ENCODE peak calls at places on chromosomes 2 and 18, in ten cellular contexts. R, L, N, U, O, C, S, M, K and E are unnamed samples.

GRCh38 chr2:148553332-148553887 is 91.1 kb upstream of the EPC2 start:
- DNase-seq in C (no peak), M (no peak), R (no peak), S (no peak), U (no peak), O (no peak), K (no peak), N (no peak), L (no peak), E (no peak)

GRCh38 chr2:203591642-203592041 is 56.5 kb upstream of the RAPH1 start:
- DNase-seq in N (no peak), C (no peak), R (no peak), S (no peak), U (no peak), M (no peak), L (no peak), O (no peak), K (no peak), E (no peak)

GRCh38 chr2:239644016-239644415 is 243.2 kb upstream of the HDAC4 start:
- DNase-seq in S (no peak), K (no peak), N (no peak), C (peak; percentile 32), L (no peak), U (no peak), M (no peak), R (no peak), O (no peak), E (no peak)

GRCh38 chr2:128409326-128410034 is 90.8 kb upstream of the HS6ST1 start:
- DNase-seq in O (no peak), C (no peak), R (no peak), N (no peak), L (peak; percentile 11), U (no peak), M (no peak), S (no peak), K (no peak), E (no peak)

GRCh38 chr2:120014231-120014990 is 1.5 kb downstream of the EPB41L5 start:
- DNase-seq in C (no peak), K (no peak), M (no peak), U (no peak), R (no peak), S (no peak), O (peak; percentile 39), L (no peak), N (no peak), E (no peak)

GRCh38 chr2:222751821-222752719 is 80.6 kb downstream of the MOGAT1 start:
- DNase-seq in K (no peak), L (no peak), C (no peak), O (no peak), S (no peak), R (no peak), U (no peak), M (no peak), N (no peak), E (no peak)

GRCh38 chr2:164203131-164203530 is 418.2 kb downstream of the GRB14 start:
- DNase-seq in M (no peak), O (no peak), R (no peak), N (no peak), C (no peak), U (no peak), L (no peak), K (no peak), S (no peak), E (no peak)

GRCh38 chr2:211690736-211691135 is 847.9 kb downstream of the ERBB4 start:
- DNase-seq in C (no peak), M (no peak), L (no peak), R (no peak), K (no peak), U (no peak), O (no peak), N (no peak), S (no peak), E (no peak)

GRCh38 chr2:103401621-103402020 is 639.8 kb downstream of the TMEM182 start:
- DNase-seq in L (no peak), R (no peak), C (peak; percentile 69), M (no peak), U (no peak), K (no peak), O (no peak), S (no peak), N (no peak), E (no peak)

DNA sequence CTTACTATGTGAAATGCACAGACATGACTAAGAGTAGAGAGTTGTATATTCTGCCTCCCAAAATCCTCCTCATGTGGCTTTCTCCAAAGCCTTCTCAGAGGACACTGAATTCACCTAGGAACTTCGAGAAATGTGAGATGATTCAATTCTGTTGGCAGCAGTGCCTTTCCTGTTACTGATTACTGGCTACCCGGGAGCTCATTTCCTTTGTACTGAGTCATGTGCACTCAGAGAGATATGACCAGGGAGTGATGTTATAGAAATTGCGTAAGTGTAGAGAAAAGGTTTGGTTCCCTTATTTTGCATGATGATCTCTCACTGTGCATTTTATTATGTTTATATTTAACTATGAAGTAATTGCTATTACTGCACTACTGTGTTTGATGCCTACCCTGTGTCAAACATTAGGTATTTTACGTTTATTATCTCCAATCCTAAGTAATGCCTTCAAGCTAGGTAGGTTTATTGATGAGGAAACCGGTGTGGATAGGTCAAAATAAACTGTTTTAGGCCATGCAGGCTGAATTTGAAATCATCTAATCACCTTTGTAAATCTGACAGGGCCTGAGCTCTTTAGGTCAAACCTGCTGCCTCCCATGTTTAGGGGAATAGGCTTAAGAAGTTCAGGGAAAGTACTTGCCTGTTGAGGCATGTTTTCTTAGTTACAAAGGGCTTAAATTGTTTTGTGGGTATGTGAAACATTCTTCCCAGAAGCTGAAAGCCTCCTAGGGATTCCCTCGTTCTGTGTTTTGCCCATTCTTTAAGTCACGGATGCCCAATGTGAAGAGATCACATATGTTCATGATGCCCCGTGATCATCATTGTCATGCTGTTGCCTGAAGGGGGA is 86.8 kb downstream of the FMNL2 start:
- DNase-seq in C (peak; percentile 89), M (no peak), O (peak; percentile 57), U (peak; percentile 51), R (peak; percentile 75), S (no peak), K (no peak), L (peak; percentile 42), N (no peak), E (peak; percentile 44)
- TF ChIP-seq POLR2A in C (no peak), M (no peak), O (no peak), U (peak; percentile 29), R (no peak), S (no peak), K (no peak), L (no peak), N (no peak), E (no peak)

GRCh38 chr2:1707771-1708351 is 36.5 kb downstream of the PXDN start:
- DNase-seq in O (peak; percentile 38), U (no peak), K (peak; percentile 92), R (no peak), M (peak; percentile 65), N (peak; percentile 87), C (no peak), L (no peak), S (no peak), E (no peak)

GRCh38 chr2:1701556-1702185 is 42.6 kb downstream of the PXDN start:
- DNase-seq in L (no peak), O (no peak), K (peak; percentile 60), U (no peak), N (no peak), R (peak; percentile 3), S (no peak), C (no peak), M (no peak), E (no peak)

GRCh38 chr2:1702186-1702565 is 42.1 kb downstream of the PXDN start:
- DNase-seq in N (no peak), S (no peak), K (peak; percentile 38), O (no peak), U (no peak), L (no peak), M (no peak), R (no peak), C (no peak), E (no peak)

GRCh38 chr2:1705557-1706076 is 38.7 kb downstream of the PXDN start:
- DNase-seq in U (no peak), O (no peak), R (no peak), L (no peak), C (no peak), M (no peak), S (no peak), N (no peak), K (peak; percentile 53), E (no peak)

GRCh38 chr2:1704606-1705556 is 39.4 kb downstream of the PXDN start:
- DNase-seq in S (no peak), M (no peak), R (no peak), U (peak; percentile 26), C (no peak), L (no peak), N (no peak), K (no peak), O (no peak), E (no peak)
- TF ChIP-seq POLR2A in S (no peak), M (no peak), R (no peak), U (no peak), C (no peak), L (no peak), N (no peak), K (no peak), O (no peak), E (no peak)

DNA sequence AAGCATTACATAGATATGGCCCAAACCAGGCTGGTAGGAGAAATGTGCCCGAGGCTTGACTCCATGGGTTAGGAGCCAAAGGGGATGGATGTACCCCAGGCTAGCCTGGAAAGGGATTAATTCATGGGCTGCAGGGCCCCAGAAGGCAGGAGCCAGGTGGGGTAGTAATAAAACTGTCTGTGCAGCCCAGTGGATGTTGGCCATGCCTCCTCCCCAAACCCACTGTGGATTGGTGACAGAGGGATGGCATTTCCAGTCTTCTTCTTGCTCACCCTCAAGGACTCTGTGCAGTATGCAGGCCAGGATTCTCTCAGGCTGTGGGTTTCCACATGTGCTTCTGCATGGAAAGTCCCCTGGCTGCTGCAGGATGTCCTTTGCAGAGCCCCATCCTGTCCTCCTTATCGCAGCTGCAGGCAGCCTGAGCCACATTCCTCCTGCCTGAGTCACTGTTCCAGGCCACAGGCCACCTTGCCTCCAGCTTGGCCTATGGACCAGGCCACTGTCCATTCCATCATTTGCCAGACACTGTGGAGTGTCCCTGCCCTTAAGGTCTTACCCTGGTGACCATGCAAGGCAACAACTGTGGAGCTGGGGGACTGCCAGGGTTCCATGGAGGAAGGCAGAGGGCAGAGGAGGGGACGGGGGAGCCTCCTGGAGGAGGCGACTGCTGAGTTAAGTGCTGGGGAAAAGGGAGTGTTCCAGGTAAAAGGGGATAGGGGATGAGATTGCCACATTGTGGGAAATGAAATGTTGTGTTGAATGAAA is 38.9 kb downstream of the INO80C start:
- DNase-seq in N (peak; percentile 84), K (peak; percentile 74), O (peak; percentile 30), M (no peak), C (peak; percentile 86), U (peak; percentile 46), L (peak; percentile 55), R (peak; percentile 34), S (no peak), E (peak; percentile 45)
- TF ChIP-seq POLR2A in N (no peak), K (no peak), O (no peak), M (no peak), C (no peak), U (no peak), L (no peak), R (no peak), S (no peak), E (no peak)

DNA sequence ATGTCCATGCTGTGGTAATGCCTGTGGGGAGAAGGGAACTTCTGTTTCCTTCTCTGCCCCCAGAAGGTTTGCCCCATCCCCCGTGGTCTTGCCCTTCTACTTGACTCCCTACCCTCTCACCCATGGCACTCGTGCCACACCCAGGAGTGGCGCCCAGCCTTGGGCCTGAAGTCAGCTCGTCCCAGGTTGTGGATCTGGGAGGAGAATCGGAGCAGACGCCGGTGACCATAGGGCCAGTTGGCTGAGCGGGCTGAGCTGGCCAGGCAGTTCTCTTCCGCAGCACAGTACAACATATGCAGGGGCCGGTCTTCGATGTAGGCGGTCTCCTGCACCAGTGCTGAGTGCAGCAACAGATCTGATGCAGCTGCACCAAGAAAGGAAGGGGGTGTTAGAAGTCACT is 4.7 kb downstream of the HTRA2 start:
- DNase-seq in S (no peak), R (no peak), U (no peak), K (no peak), L (no peak), C (no peak), N (peak; percentile 6), M (no peak), O (no peak), E (no peak)
- TF ChIP-seq POLR2A in S (no peak), R (no peak), U (peak; percentile 13), K (no peak), L (no peak), C (no peak), N (no peak), M (no peak), O (no peak), E (peak; percentile 2)